ENCODE peak calls at places on chromosomes 4 and X, in four cellular contexts. T, G, S and K are unnamed samples.

GRCh38 chr4:85776579-85776978 is 301.6 kb downstream of the ARHGAP24 start:
- DNase-seq in T (no peak), G (no peak), S (no peak), K (no peak)

GRCh38 chrX:41019041-41019392 is 66.2 kb upstream of the USP9X start:
- DNase-seq in T (no peak), G (no peak), S (no peak), K (no peak)

GRCh38 chr4:13706130-13706529 is 78.6 kb upstream of the BOD1L1 start:
- DNase-seq in T (no peak), G (no peak), S (no peak), K (no peak)

GRCh38 chrX:22097295-22097694 is 65.2 kb downstream of the PHEX start:
- DNase-seq in T (no peak), G (peak), S (no peak), K (no peak)

GRCh38 chrX:39309018-39309620 is 507.9 kb downstream of the MID1IP1 start:
- DNase-seq in T (no peak), G (no peak), S (no peak), K (no peak)

GRCh38 chr4:32094987-32095386 is 1374.8 kb downstream of the PCDH7 start:
- DNase-seq in T (no peak), G (no peak), S (no peak), K (no peak)

GRCh38 chr4:103364066-103364465 is 165.9 kb upstream of the CENPE start:
- DNase-seq in T (no peak), G (no peak), S (no peak), K (no peak)

GRCh38 chr4:113146876-113147358 is 97.5 kb downstream of the ANK2 start:
- DNase-seq in T (no peak), G (no peak), S (peak), K (peak)

GRCh38 chrX:13094780-13095425 is 50.5 kb upstream of the FAM9C start:
- DNase-seq in T (no peak), G (no peak), S (no peak), K (no peak)

GRCh38 chr4:40986375-40986774 is 228.0 kb downstream of the APBB2 start:
- DNase-seq in T (no peak), G (no peak), S (no peak), K (no peak)

GRCh38 chrX:24097741-24098140 is 43.0 kb downstream of the EIF2S3 start:
- DNase-seq in T (no peak), G (no peak), S (no peak), K (no peak)

GRCh38 chrX:151396042-151396826 is 772 bp upstream of the VMA21 start:
- DNase-seq in T (no peak), G (no peak), S (peak), K (peak)

GRCh38 chr4:167903291-167903721 is 189.0 kb upstream of the ANXA10 start:
- DNase-seq in T (no peak), G (no peak), S (no peak), K (no peak)

GRCh38 chr4:19850909-19851308 is 400.8 kb upstream of the SLIT2 start:
- DNase-seq in T (no peak), G (no peak), S (no peak), K (no peak)

GRCh38 chrX:47191331-47191730 is 2.3 kb upstream of the UBA1 start:
- DNase-seq in T (peak), G (peak), S (no peak), K (no peak)

GRCh38 chr4:163542275-163542674 is 47.8 kb downstream of the TMA16 start:
- DNase-seq in T (no peak), G (no peak), S (no peak), K (no peak)

GRCh38 chr4:3420956-3421355 is 20.8 kb upstream of the HGFAC start:
- DNase-seq in T (no peak), G (no peak), S (no peak), K (no peak)

GRCh38 chr4:144647095-144647959 is 1.4 kb downstream of the HHIP start:
- DNase-seq in T (peak), G (peak), S (no peak), K (no peak)

GRCh38 chr4:132332932-132333722 is 816.0 kb upstream of the PCDH10 start:
- DNase-seq in T (no peak), G (peak), S (no peak), K (peak)

GRCh38 chr4:93960916-93961315 is 132.4 kb downstream of the ATOH1 start:
- DNase-seq in T (no peak), G (no peak), S (no peak), K (no peak)

GRCh38 chrX:69128573-69128972 is 36.7 kb downstream of the PJA1 start:
- DNase-seq in T (peak), G (no peak), S (no peak), K (no peak)

GRCh38 chr4:16231570-16232252 is 5.4 kb upstream of the TAPT1 start:
- DNase-seq in T (no peak), G (no peak), S (no peak), K (no peak)

GRCh38 chrX:345020-345925 is 26.7 kb upstream of the GTPBP6 start:
- DNase-seq in T (peak), G (no peak), S (no peak), K (no peak)

GRCh38 chr4:130080872-130081451 is 985.0 kb downstream of the C4orf33 start:
- DNase-seq in T (no peak), G (no peak), S (no peak), K (no peak)

GRCh38 chr4:14792702-14793227 is 209.5 kb upstream of the CPEB2 start:
- DNase-seq in T (no peak), G (no peak), S (no peak), K (no peak)

GRCh38 chr4:165839615-165840333 is 33.3 kb upstream of the TLL1 start:
- DNase-seq in T (no peak), G (no peak), S (no peak), K (no peak)

GRCh38 chrX:141760761-141761160 is 62.2 kb upstream of the SPANXD start:
- DNase-seq in T (no peak), G (no peak), S (no peak), K (no peak)

GRCh38 chr4:87807402-87807801 is 8.0 kb downstream of the IBSP start:
- DNase-seq in T (no peak), G (no peak), S (no peak), K (no peak)

GRCh38 chr4:17517664-17518063 is 2.7 kb downstream of the CLRN2 start:
- DNase-seq in T (no peak), G (no peak), S (no peak), K (no peak)

GRCh38 chr4:30718889-30719252 is 1.3 kb upstream of the PCDH7 start:
- DNase-seq in T (no peak), G (no peak), S (no peak), K (no peak)

GRCh38 chrX:45009371-45010000 is 136.5 kb downstream of the KDM6A start:
- DNase-seq in T (no peak), G (no peak), S (no peak), K (no peak)

GRCh38 chr4:99945718-99946345 is 586 bp downstream of the DNAJB14 start:
- DNase-seq in T (no peak), G (peak), S (no peak), K (peak)

GRCh38 chr4:172686021-172686420 is 482.6 kb upstream of the GALNT7 start:
- DNase-seq in T (no peak), G (no peak), S (no peak), K (no peak)

GRCh38 chr4:179855471-179855870 is 2387.7 kb upstream of the TENM3 start:
- DNase-seq in T (no peak), G (no peak), S (no peak), K (no peak)

GRCh38 chr4:86280246-86280645 is 79.6 kb downstream of the MAPK10 start:
- DNase-seq in T (no peak), G (no peak), S (no peak), K (no peak)

GRCh38 chr4:148292596-148293175 is 149.5 kb downstream of the NR3C2 start:
- DNase-seq in T (no peak), G (no peak), S (no peak), K (peak)

GRCh38 chr4:20318011-20318898 is 66.5 kb downstream of the SLIT2 start:
- DNase-seq in T (no peak), G (no peak), S (no peak), K (no peak)

GRCh38 chr4:150080875-150081274 is 2.6 kb downstream of the DCLK2 start:
- DNase-seq in T (no peak), G (no peak), S (no peak), K (peak)

GRCh38 chr4:150080335-150080734 is 2.1 kb downstream of the DCLK2 start:
- DNase-seq in T (no peak), G (no peak), S (no peak), K (no peak)

GRCh38 chr4:150078041-150078995 is at the start of gene DCLK2:
- DNase-seq in T (peak), G (peak), S (no peak), K (no peak)

GRCh38 chr4:150082241-150082640 is 4.0 kb downstream of the DCLK2 start:
- DNase-seq in T (no peak), G (no peak), S (peak), K (no peak)

DNA sequence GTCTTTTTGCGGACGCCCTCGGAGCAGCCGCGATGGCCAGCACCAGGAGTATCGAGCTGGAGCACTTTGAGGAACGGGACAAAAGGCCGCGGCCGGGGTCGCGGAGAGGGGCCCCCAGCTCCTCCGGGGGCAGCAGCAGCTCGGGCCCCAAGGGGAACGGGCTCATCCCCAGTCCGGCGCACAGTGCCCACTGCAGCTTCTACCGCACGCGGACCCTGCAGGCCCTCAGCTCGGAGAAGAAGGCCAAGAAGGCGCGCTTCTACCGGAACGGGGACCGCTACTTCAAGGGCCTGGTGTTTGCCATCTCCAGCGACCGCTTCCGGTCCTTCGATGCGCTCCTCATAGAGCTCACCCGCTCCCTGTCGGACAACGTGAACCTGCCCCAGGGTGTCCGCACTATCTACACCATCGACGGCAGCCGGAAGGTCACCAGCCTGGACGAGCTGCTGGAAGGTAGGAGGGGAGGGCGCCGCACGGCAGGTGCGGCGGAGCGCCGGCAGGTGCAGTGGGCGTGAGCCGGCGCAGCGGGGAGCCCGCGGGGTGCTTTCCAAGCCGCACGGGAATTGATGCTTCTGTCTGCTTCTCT is 844 bp downstream of the DCLK2 start:
- DNase-seq in T (peak), G (no peak), S (no peak), K (no peak)
- TF ChIP-seq EZH2 in T (peak), G (no peak), S (no peak), K (no peak)

GRCh38 chrX:132757066-132757623 is 201.3 kb downstream of the HS6ST2 start:
- DNase-seq in T (no peak), G (no peak), S (no peak), K (no peak)
- TF ChIP-seq USF2 in T (no peak), G (no peak), S (no peak), K (no peak)

GRCh38 chrX:16873106-16873505 is 2.9 kb upstream of the RBBP7 start:
- DNase-seq in T (no peak), G (peak), S (no peak), K (no peak)

GRCh38 chrX:16868920-16869319 is 1.2 kb downstream of the RBBP7 start:
- DNase-seq in T (no peak), G (no peak), S (no peak), K (no peak)

GRCh38 chrX:16870095-16870860 is at the start of gene RBBP7:
- DNase-seq in T (peak), G (peak), S (peak), K (peak)

GRCh38 chrX:16869393-16870094 is 618 bp downstream of the RBBP7 start:
- DNase-seq in T (peak), G (peak), S (no peak), K (no peak)

DNA sequence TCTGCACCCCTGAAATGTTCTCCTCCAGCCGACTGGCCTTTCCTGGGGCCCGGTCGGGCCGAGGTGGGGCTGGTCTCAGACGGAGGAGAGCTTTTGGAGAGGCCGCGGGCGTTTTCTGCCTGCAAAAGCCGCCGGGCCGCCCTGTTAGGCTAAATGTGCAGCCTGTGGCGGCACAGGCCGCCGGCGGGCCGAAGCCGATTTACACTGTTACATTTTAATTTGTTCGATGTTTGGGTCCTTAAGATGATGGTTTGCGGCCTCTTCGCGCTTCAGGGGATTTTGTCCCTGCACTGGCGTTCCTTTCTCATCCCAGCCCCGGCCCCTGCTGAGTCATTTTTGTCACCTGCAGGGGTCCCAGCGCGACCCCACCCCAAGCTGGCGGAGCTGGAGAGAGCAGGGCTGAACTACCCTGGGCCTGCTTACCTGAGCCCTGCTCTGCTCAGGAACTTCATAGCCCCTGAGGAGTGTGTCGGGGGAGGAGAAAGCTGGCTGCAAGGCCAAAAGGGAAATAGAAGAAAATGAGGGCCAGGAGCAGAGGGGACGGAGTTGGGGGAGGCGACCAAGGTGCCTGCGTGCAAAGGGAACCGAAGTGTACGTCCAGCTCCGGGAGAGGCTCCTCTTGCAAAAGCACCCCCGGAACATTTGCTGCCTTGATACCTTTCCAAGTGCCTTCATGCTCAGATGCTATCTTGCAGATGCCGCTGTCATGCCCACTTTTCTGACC is 861 bp upstream of the RBBP7 start:
- DNase-seq in T (peak), G (peak), S (no peak), K (no peak)
- TF ChIP-seq EZH2 in T (no peak), G (no peak), S (no peak), K (no peak)

GRCh38 chrX:31590581-31591113 is 518.8 kb upstream of the FTHL17 start:
- DNase-seq in T (no peak), G (peak), S (no peak), K (peak)
- TF ChIP-seq USF2 in T (no peak), G (no peak), S (no peak), K (no peak)

GRCh38 chr4:576245-576821 is at the start of gene TMEM271:
- DNase-seq in T (peak), G (no peak), S (no peak), K (no peak)
- TF ChIP-seq EZH2 in T (no peak), G (no peak), S (no peak), K (no peak)

GRCh38 chr4:6771229-6771671 is 11.3 kb upstream of the KIAA0232 start:
- DNase-seq in T (no peak), G (no peak), S (no peak), K (no peak)

GRCh38 chr4:6773106-6773505 is 9.4 kb upstream of the KIAA0232 start:
- DNase-seq in T (no peak), G (no peak), S (no peak), K (no peak)

GRCh38 chr4:6772223-6772928 is 10.2 kb upstream of the KIAA0232 start:
- DNase-seq in T (no peak), G (no peak), S (no peak), K (no peak)

GRCh38 chr4:6775746-6776145 is 6.8 kb upstream of the KIAA0232 start:
- DNase-seq in T (no peak), G (no peak), S (no peak), K (no peak)

DNA sequence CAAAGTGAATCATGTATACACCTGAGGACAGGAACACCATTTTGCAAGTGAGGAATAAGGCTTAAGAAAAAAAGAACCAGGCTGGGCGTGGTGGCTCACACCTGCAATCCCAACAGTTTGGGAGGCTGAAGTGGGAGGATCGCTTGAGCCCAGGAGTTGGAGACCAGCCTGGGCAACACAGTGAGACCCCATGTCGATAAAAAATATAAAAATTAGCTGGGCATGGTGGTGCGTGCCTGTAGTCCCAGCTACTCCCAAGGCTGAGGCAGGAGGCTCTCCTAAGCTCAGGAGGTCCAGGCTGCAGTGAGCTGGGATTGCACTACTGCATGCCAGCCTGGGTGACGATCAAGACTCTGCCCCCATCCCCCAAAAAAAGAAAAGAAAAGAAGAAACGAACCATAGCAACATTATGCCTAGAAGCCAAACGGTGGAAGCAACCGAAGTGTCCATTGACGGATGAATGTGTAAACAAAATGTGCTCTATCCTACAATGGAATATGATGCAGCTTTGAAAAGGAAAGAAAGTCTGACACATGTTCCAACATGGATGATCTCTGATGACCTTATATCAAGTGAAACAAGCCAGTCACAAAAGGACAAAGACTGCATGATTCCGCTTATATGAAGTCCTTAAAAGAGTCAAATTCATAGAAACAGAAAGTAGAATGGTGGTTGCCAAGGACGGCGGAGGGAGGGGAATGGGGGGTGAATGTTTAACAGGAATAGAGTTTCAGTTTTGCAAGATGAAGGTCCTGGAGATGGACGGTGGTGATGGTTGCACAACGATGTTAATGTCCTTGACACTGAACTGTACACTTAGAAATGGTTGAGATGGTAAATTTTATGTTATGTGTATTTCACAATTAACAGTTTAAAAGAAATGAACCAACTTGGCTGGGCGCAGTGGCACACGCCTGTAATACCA is 8.6 kb upstream of the KIAA0232 start:
- DNase-seq in T (no peak), G (no peak), S (no peak), K (peak)
- TF ChIP-seq USF2 in T (no peak), G (no peak), S (no peak), K (no peak)

DNA sequence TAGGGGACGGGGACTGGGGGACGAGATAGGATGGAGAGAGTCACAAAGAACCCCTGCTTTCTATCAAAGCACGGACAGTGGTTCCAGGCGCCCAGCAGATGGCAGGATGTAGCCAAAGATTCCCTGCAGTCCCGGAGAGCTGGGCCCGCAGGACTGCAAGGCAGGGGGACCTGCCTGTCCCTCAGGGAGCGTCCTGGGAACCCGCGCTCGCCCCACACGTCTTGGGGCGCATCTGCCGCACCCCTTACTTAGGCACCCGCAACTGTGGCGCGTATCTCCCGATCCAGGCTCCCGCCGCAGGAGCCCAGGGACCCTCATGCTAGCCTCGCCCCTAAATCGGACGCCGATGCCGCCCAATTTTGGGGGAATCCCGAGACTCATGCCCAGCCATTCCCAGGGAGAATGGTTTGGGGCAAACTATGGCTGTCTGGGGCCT is 742 bp upstream of the STK32B start:
- DNase-seq in T (peak), G (peak), S (no peak), K (peak)
- TF ChIP-seq EZH2 in T (no peak), G (no peak), S (no peak), K (no peak)

GRCh38 chr4:153140294-153140693 is 63.9 kb upstream of the TRIM2 start:
- DNase-seq in T (no peak), G (no peak), S (no peak), K (no peak)
- TF ChIP-seq USF2 in T (no peak), G (no peak), S (no peak), K (no peak)

GRCh38 chrX:73447311-73447794 is 500 bp downstream of the CDX4 start:
- DNase-seq in T (peak), G (no peak), S (no peak), K (no peak)
- TF ChIP-seq EZH2 in T (no peak), G (no peak), S (no peak), K (no peak)